ENCODE peak calls at places on chromosome 18, in five cellular contexts. T is A549, C is nephron progenitor cell, J is thoracic aorta, H is pancreas. B is an unnamed sample.

GRCh38 chr18:5868218-5868904 is 27.0 kb downstream of the TMEM200C start:
- DNase-seq in T (peak), C (peak), J (no peak), H (peak), B (peak)

GRCh38 chr18:457120-457519 is 43.4 kb downstream of the COLEC12 start:
- DNase-seq in T (no peak), C (peak), J (no peak), H (no peak), B (peak)

GRCh38 chr18:23885750-23886149 is 128.8 kb upstream of the TTC39C start:
- DNase-seq in T (no peak), C (no peak), J (no peak), H (no peak), B (no peak)

GRCh38 chr18:77206676-77207370 is 42.8 kb upstream of the GALR1 start:
- DNase-seq in T (no peak), C (no peak), J (no peak), H (no peak), B (no peak)

GRCh38 chr18:39742015-39742466 is 2176.4 kb upstream of the CELF4 start:
- DNase-seq in T (no peak), C (no peak), J (no peak), H (no peak), B (no peak)

GRCh38 chr18:48814490-48815181 is 136.1 kb downstream of the SMAD7 start:
- DNase-seq in T (no peak), C (no peak), J (no peak), H (peak), B (no peak)

GRCh38 chr18:22674300-22674699 is 256.6 kb upstream of the CTAGE1 start:
- DNase-seq in T (peak), C (no peak), J (no peak), H (no peak), B (no peak)

GRCh38 chr18:22607284-22607635 is 189.5 kb upstream of the CTAGE1 start:
- DNase-seq in T (no peak), C (no peak), J (no peak), H (no peak), B (no peak)

GRCh38 chr18:4106407-4107033 is 348.6 kb downstream of the DLGAP1 start:
- DNase-seq in T (peak), C (peak), J (peak), H (no peak), B (peak)

GRCh38 chr18:67845035-67845434 is 328.5 kb upstream of the DSEL start:
- DNase-seq in T (no peak), C (no peak), J (no peak), H (no peak), B (no peak)

GRCh38 chr18:24506175-24506574 is 45.7 kb downstream of the HRH4 start:
- DNase-seq in T (no peak), C (no peak), J (no peak), H (no peak), B (no peak)

GRCh38 chr18:519019-519879 is 18.7 kb upstream of the COLEC12 start:
- DNase-seq in T (no peak), C (no peak), J (no peak), H (peak), B (no peak)

GRCh38 chr18:31420032-31420431 is 27.5 kb upstream of the DSG3 start:
- DNase-seq in T (no peak), C (no peak), J (no peak), H (no peak), B (no peak)

GRCh38 chr18:50410008-50410407 is 35.2 kb downstream of the SKA1 start:
- DNase-seq in T (no peak), C (peak), J (no peak), H (no peak), B (no peak)

GRCh38 chr18:46343940-46344372 is 239.8 kb downstream of the HAUS1 start:
- DNase-seq in T (no peak), C (no peak), J (no peak), H (no peak), B (peak)

GRCh38 chr18:56952026-56952425 is 194.9 kb upstream of the BOD1L2 start:
- DNase-seq in T (no peak), C (no peak), J (no peak), H (no peak), B (no peak)

GRCh38 chr18:49858309-49859005 is 45.1 kb upstream of the ACAA2 start:
- DNase-seq in T (peak), C (peak), J (no peak), H (peak), B (peak)

GRCh38 chr18:13500227-13500865 is 226.0 kb downstream of the FAM210A start:
- DNase-seq in T (no peak), C (peak), J (no peak), H (no peak), B (peak)

GRCh38 chr18:38301621-38302020 is 736.0 kb upstream of the CELF4 start:
- DNase-seq in T (no peak), C (no peak), J (no peak), H (no peak), B (no peak)

GRCh38 chr18:41828137-41828536 is 126.9 kb upstream of the PIK3C3 start:
- DNase-seq in T (no peak), C (no peak), J (no peak), H (no peak), B (no peak)

GRCh38 chr18:50277935-50278334 is 3.4 kb downstream of the MBD1 start:
- DNase-seq in T (no peak), C (no peak), J (no peak), H (no peak), B (no peak)

GRCh38 chr18:7923105-7923504 is 356.0 kb downstream of the PTPRM start:
- DNase-seq in T (no peak), C (no peak), J (no peak), H (no peak), B (no peak)

GRCh38 chr18:46418657-46419260 is 238.3 kb downstream of the LOXHD1 start:
- DNase-seq in T (no peak), C (no peak), J (peak), H (no peak), B (no peak)

GRCh38 chr18:40250218-40250617 is 1704.8 kb upstream of the PIK3C3 start:
- DNase-seq in T (no peak), C (no peak), J (no peak), H (no peak), B (no peak)

GRCh38 chr18:76984193-76985155 is 148.1 kb downstream of the MBP start:
- DNase-seq in T (no peak), C (no peak), J (no peak), H (no peak), B (no peak)

GRCh38 chr18:56036673-56037072 is 448.7 kb upstream of the TCF4 start:
- DNase-seq in T (no peak), C (no peak), J (no peak), H (no peak), B (no peak)

GRCh38 chr18:1995041-1995612 is 576.2 kb downstream of the METTL4 start:
- DNase-seq in T (no peak), C (no peak), J (no peak), H (no peak), B (no peak)

GRCh38 chr18:35253655-35254287 is 12.9 kb downstream of the ZNF397 start:
- DNase-seq in T (no peak), C (no peak), J (no peak), H (no peak), B (no peak)

GRCh38 chr18:23810396-23810795 is 121.1 kb downstream of the LAMA3 start:
- DNase-seq in T (no peak), C (no peak), J (no peak), H (no peak), B (no peak)

GRCh38 chr18:58784601-58785137 is 80.0 kb upstream of the ZNF532 start:
- DNase-seq in T (peak), C (peak), J (peak), H (no peak), B (no peak)

GRCh38 chr18:11495441-11495840 is 114.0 kb upstream of the SLC35G4 start:
- DNase-seq in T (no peak), C (no peak), J (no peak), H (no peak), B (no peak)

GRCh38 chr18:49225160-49225559 is 235.3 kb downstream of the DYM start:
- DNase-seq in T (no peak), C (no peak), J (no peak), H (no peak), B (no peak)

GRCh38 chr18:48797841-48798255 is 152.9 kb downstream of the SMAD7 start:
- DNase-seq in T (no peak), C (peak), J (peak), H (no peak), B (no peak)

GRCh38 chr18:49652841-49653240 is 91.0 kb downstream of the LIPG start:
- DNase-seq in T (no peak), C (no peak), J (no peak), H (no peak), B (no peak)

GRCh38 chr18:75240433-75240832 is 29.8 kb downstream of the TSHZ1 start:
- DNase-seq in T (no peak), C (no peak), J (no peak), H (no peak), B (no peak)

DNA sequence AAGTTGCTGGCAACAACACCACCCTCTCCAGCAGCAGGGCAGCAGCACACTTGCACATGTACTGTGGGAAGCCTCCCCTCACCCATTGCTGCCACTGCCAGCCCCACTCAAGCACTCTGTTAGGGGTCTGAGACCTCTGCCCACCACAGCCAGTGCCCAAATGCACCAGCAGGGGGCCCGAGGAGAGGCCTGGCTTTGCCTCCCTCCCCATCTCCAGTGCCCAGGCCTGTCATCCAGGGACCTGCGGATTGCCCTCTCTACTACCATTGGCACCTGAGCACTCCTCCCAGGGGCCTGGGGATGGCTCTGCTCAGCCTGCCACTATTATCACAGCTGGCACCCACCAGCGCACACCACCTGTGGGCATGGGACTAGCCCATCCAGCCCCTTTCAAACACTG is 175.7 kb downstream of the PMAIP1 start:
- DNase-seq in T (no peak), C (no peak), J (no peak), H (no peak), B (no peak)
- TF ChIP-seq CTCF in T (no peak), C (no peak), J (no peak), H (no peak), B (no peak)

DNA sequence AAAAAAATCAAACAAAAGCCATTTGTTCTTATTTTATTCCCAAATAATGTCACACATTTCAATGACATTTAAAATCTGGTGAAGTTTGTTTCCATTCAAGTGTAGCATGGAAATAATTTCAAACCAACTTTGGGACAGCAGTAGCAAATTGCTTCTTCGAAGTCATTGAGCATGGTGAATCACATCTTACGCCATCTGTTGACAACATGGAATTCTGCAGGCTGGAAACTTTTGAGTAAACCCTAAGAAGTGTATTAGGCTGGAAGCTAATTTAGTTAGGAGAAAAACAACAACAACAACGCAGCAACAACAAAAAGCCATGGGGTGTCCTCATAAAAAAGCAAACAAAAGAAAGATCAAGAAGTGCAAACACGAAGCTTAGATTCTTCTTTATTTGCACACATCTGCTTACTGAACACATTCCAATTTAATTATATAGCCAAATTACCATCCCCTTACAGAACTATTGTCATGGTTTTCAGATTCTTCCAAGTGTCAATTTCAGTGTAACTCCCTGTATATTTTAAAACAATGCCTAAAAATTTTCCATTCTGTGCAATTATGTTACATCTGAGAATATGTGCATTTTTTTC is 659.0 kb upstream of the CDH7 start:
- DNase-seq in T (no peak), C (peak), J (no peak), H (no peak), B (peak)
- TF ChIP-seq CTCF in T (peak), C (peak), J (no peak), H (no peak), B (peak)

GRCh38 chr18:25614168-25614567 is 262.2 kb upstream of the ZNF521 start:
- DNase-seq in T (no peak), C (no peak), J (no peak), H (no peak), B (no peak)
- TF ChIP-seq CTCF in T (no peak), C (no peak), J (no peak), H (no peak), B (no peak)

DNA sequence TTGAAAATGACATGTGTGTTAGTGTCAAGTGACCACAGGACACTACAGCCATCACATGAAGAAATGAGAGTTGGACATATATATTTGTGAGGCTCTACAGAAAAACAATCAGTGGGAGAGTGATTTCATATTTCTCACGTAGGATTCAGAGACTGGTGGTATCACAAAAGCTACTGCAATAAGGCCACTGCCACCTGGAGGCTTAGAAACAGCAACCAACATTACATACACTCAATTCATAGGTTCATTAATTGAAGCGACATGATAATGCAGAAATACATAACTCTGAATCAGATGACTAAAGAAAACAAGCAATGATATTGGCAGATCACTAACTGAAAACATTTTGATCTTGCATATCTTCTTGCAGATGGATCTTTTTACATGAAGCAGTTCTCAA is 248.1 kb upstream of the KLHL14 start:
- DNase-seq in T (no peak), C (no peak), J (no peak), H (no peak), B (no peak)
- TF ChIP-seq CTCF in T (no peak), C (no peak), J (no peak), H (no peak), B (no peak)

GRCh38 chr18:9474983-9475642 is at the start of gene RALBP1:
- DNase-seq in T (peak), C (peak), J (peak), H (peak), B (peak)
- TF ChIP-seq CTCF in T (peak), C (no peak), J (no peak), H (no peak), B (no peak)

B was measured in endothelial cell.